ENCODE peak calls at places on chromosomes 3 and 15, in seven cellular contexts. One of them, this sample, is unnamed.

GRCh38 chr15:35603298-35603697 is 57.3 kb upstream of the DPH6 start:
- DNase-seq in T-helper 2 cell: no peak
- DNase-seq in BJ: peak
- DNase-seq in HepG2: no peak
- DNase-seq in iris pigment epithelial cell: peak
- DNase-seq in fibroblast of lung: peak
- DNase-seq in GM12865: peak
- DNase-seq in this sample: no peak

GRCh38 chr15:85681391-85681790 is 113.3 kb downstream of the KLHL25 start:
- DNase-seq in T-helper 2 cell: no peak
- DNase-seq in BJ: no peak
- DNase-seq in HepG2: no peak
- DNase-seq in iris pigment epithelial cell: no peak
- DNase-seq in fibroblast of lung: no peak
- DNase-seq in GM12865: no peak
- DNase-seq in this sample: no peak

GRCh38 chr3:152682477-152682876 is 152.5 kb upstream of the P2RY1 start:
- DNase-seq in T-helper 2 cell: no peak
- DNase-seq in BJ: no peak
- DNase-seq in HepG2: no peak
- DNase-seq in iris pigment epithelial cell: no peak
- DNase-seq in fibroblast of lung: no peak
- DNase-seq in GM12865: no peak
- DNase-seq in this sample: no peak

GRCh38 chr3:12957334-12957733 is 115.9 kb downstream of the IQSEC1 start:
- DNase-seq in T-helper 2 cell: no peak
- DNase-seq in BJ: no peak
- DNase-seq in HepG2: no peak
- DNase-seq in iris pigment epithelial cell: no peak
- DNase-seq in fibroblast of lung: no peak
- DNase-seq in GM12865: no peak
- DNase-seq in this sample: no peak

GRCh38 chr15:66742286-66742685 is 40.2 kb downstream of the SMAD6 start:
- DNase-seq in T-helper 2 cell: no peak
- DNase-seq in BJ: no peak
- DNase-seq in HepG2: no peak
- DNase-seq in iris pigment epithelial cell: no peak
- DNase-seq in fibroblast of lung: no peak
- DNase-seq in GM12865: no peak
- DNase-seq in this sample: no peak

GRCh38 chr3:143731776-143732175 is 116.5 kb downstream of the SLC9A9 start:
- DNase-seq in T-helper 2 cell: no peak
- DNase-seq in BJ: no peak
- DNase-seq in HepG2: no peak
- DNase-seq in iris pigment epithelial cell: no peak
- DNase-seq in fibroblast of lung: no peak
- DNase-seq in GM12865: no peak
- DNase-seq in this sample: peak

GRCh38 chr3:172709776-172710708 is 825 bp downstream of the NCEH1 start:
- DNase-seq in T-helper 2 cell: no peak
- DNase-seq in BJ: no peak
- DNase-seq in HepG2: no peak
- DNase-seq in iris pigment epithelial cell: peak
- DNase-seq in fibroblast of lung: peak
- DNase-seq in GM12865: peak
- DNase-seq in this sample: peak

GRCh38 chr3:135238201-135238600 is 443.1 kb downstream of the EPHB1 start:
- DNase-seq in T-helper 2 cell: no peak
- DNase-seq in BJ: no peak
- DNase-seq in HepG2: no peak
- DNase-seq in iris pigment epithelial cell: no peak
- DNase-seq in fibroblast of lung: no peak
- DNase-seq in GM12865: no peak
- DNase-seq in this sample: peak

GRCh38 chr3:58214484-58215316 is 3.9 kb upstream of the DNASE1L3 start:
- DNase-seq in T-helper 2 cell: no peak
- DNase-seq in BJ: no peak
- DNase-seq in HepG2: no peak
- DNase-seq in iris pigment epithelial cell: peak
- DNase-seq in fibroblast of lung: no peak
- DNase-seq in GM12865: peak
- DNase-seq in this sample: no peak

GRCh38 chr3:13348671-13349396 is 71.3 kb downstream of the NUP210 start:
- DNase-seq in T-helper 2 cell: no peak
- DNase-seq in BJ: no peak
- DNase-seq in HepG2: no peak
- DNase-seq in iris pigment epithelial cell: no peak
- DNase-seq in fibroblast of lung: peak
- DNase-seq in GM12865: no peak
- DNase-seq in this sample: no peak

GRCh38 chr15:31228980-31229826 is 97.4 kb upstream of the KLF13 start:
- DNase-seq in T-helper 2 cell: no peak
- DNase-seq in BJ: no peak
- DNase-seq in HepG2: peak
- DNase-seq in iris pigment epithelial cell: no peak
- DNase-seq in fibroblast of lung: no peak
- DNase-seq in GM12865: peak
- DNase-seq in this sample: no peak

GRCh38 chr3:152466784-152467183 is 198.1 kb downstream of the MBNL1 start:
- DNase-seq in T-helper 2 cell: no peak
- DNase-seq in BJ: peak
- DNase-seq in HepG2: peak
- DNase-seq in iris pigment epithelial cell: peak
- DNase-seq in fibroblast of lung: peak
- DNase-seq in GM12865: peak
- DNase-seq in this sample: peak

GRCh38 chr3:190362258-190362657 is 25.7 kb upstream of the CLDN16 start:
- DNase-seq in T-helper 2 cell: no peak
- DNase-seq in BJ: no peak
- DNase-seq in HepG2: no peak
- DNase-seq in iris pigment epithelial cell: no peak
- DNase-seq in fibroblast of lung: no peak
- DNase-seq in GM12865: no peak
- DNase-seq in this sample: no peak

GRCh38 chr3:15754047-15754446 is 43.7 kb downstream of the ANKRD28 start:
- DNase-seq in T-helper 2 cell: no peak
- DNase-seq in BJ: no peak
- DNase-seq in HepG2: no peak
- DNase-seq in iris pigment epithelial cell: peak
- DNase-seq in fibroblast of lung: peak
- DNase-seq in GM12865: no peak
- DNase-seq in this sample: no peak

GRCh38 chr3:6799264-6799915 is 61.5 kb upstream of the GRM7 start:
- DNase-seq in T-helper 2 cell: no peak
- DNase-seq in BJ: no peak
- DNase-seq in HepG2: peak
- DNase-seq in iris pigment epithelial cell: no peak
- DNase-seq in fibroblast of lung: peak
- DNase-seq in GM12865: peak
- DNase-seq in this sample: no peak

GRCh38 chr15:73560501-73561117 is 72.6 kb downstream of the NPTN start:
- DNase-seq in T-helper 2 cell: peak
- DNase-seq in BJ: no peak
- DNase-seq in HepG2: peak
- DNase-seq in iris pigment epithelial cell: peak
- DNase-seq in fibroblast of lung: peak
- DNase-seq in GM12865: peak
- DNase-seq in this sample: peak

GRCh38 chr15:40100133-40100946 is 8.3 kb downstream of the BMF start:
- DNase-seq in T-helper 2 cell: no peak
- DNase-seq in BJ: no peak
- DNase-seq in HepG2: no peak
- DNase-seq in iris pigment epithelial cell: no peak
- DNase-seq in fibroblast of lung: no peak
- DNase-seq in GM12865: peak
- DNase-seq in this sample: no peak

GRCh38 chr3:37198996-37199395 is 24.6 kb upstream of the LRRFIP2 start:
- DNase-seq in T-helper 2 cell: no peak
- DNase-seq in BJ: no peak
- DNase-seq in HepG2: no peak
- DNase-seq in iris pigment epithelial cell: peak
- DNase-seq in fibroblast of lung: peak
- DNase-seq in GM12865: no peak
- DNase-seq in this sample: no peak

GRCh38 chr15:55774113-55774970 is 31.4 kb upstream of the PRTG start:
- DNase-seq in T-helper 2 cell: no peak
- DNase-seq in BJ: no peak
- DNase-seq in HepG2: peak
- DNase-seq in iris pigment epithelial cell: peak
- DNase-seq in fibroblast of lung: no peak
- DNase-seq in GM12865: peak
- DNase-seq in this sample: no peak

GRCh38 chr3:17412950-17413530 is 329.4 kb downstream of the TBC1D5 start:
- DNase-seq in T-helper 2 cell: peak
- DNase-seq in BJ: no peak
- DNase-seq in HepG2: peak
- DNase-seq in iris pigment epithelial cell: peak
- DNase-seq in fibroblast of lung: peak
- DNase-seq in GM12865: peak
- DNase-seq in this sample: peak

GRCh38 chr3:171982829-171983228 is 56.5 kb upstream of the FNDC3B start:
- DNase-seq in T-helper 2 cell: no peak
- DNase-seq in BJ: peak
- DNase-seq in HepG2: no peak
- DNase-seq in iris pigment epithelial cell: peak
- DNase-seq in fibroblast of lung: peak
- DNase-seq in GM12865: no peak
- DNase-seq in this sample: no peak

GRCh38 chr3:189270248-189270832 is 98.6 kb downstream of the TPRG1 start:
- DNase-seq in T-helper 2 cell: no peak
- DNase-seq in BJ: no peak
- DNase-seq in HepG2: peak
- DNase-seq in iris pigment epithelial cell: peak
- DNase-seq in fibroblast of lung: peak
- DNase-seq in GM12865: peak
- DNase-seq in this sample: peak

GRCh38 chr3:132569153-132569552 is 27.9 kb upstream of the ACKR4 start:
- DNase-seq in T-helper 2 cell: no peak
- DNase-seq in BJ: peak
- DNase-seq in HepG2: no peak
- DNase-seq in iris pigment epithelial cell: no peak
- DNase-seq in fibroblast of lung: peak
- DNase-seq in GM12865: no peak
- DNase-seq in this sample: no peak

GRCh38 chr15:92149029-92149428 is 244.7 kb upstream of the ST8SIA2 start:
- DNase-seq in T-helper 2 cell: no peak
- DNase-seq in BJ: peak
- DNase-seq in HepG2: no peak
- DNase-seq in iris pigment epithelial cell: no peak
- DNase-seq in fibroblast of lung: no peak
- DNase-seq in GM12865: no peak
- DNase-seq in this sample: no peak

GRCh38 chr3:113132571-113132996 is 78.8 kb upstream of the BOC start:
- DNase-seq in T-helper 2 cell: no peak
- DNase-seq in BJ: peak
- DNase-seq in HepG2: peak
- DNase-seq in iris pigment epithelial cell: peak
- DNase-seq in fibroblast of lung: peak
- DNase-seq in GM12865: no peak
- DNase-seq in this sample: no peak

GRCh38 chr15:48040166-48040817 is 80.5 kb upstream of the SLC24A5 start:
- DNase-seq in T-helper 2 cell: no peak
- DNase-seq in BJ: no peak
- DNase-seq in HepG2: no peak
- DNase-seq in iris pigment epithelial cell: peak
- DNase-seq in fibroblast of lung: peak
- DNase-seq in GM12865: no peak
- DNase-seq in this sample: no peak

GRCh38 chr3:119357190-119357589 is 63.0 kb downstream of the ARHGAP31 start:
- DNase-seq in T-helper 2 cell: no peak
- DNase-seq in BJ: no peak
- DNase-seq in HepG2: no peak
- DNase-seq in iris pigment epithelial cell: peak
- DNase-seq in fibroblast of lung: peak
- DNase-seq in GM12865: no peak
- DNase-seq in this sample: no peak

GRCh38 chr3:98788651-98789050 is 25.5 kb downstream of the ST3GAL6 start:
- DNase-seq in T-helper 2 cell: no peak
- DNase-seq in BJ: no peak
- DNase-seq in HepG2: no peak
- DNase-seq in iris pigment epithelial cell: peak
- DNase-seq in fibroblast of lung: peak
- DNase-seq in GM12865: no peak
- DNase-seq in this sample: no peak

GRCh38 chr3:182182531-182182968 is 470.8 kb downstream of the SOX2 start:
- DNase-seq in T-helper 2 cell: no peak
- DNase-seq in BJ: no peak
- DNase-seq in HepG2: peak
- DNase-seq in iris pigment epithelial cell: peak
- DNase-seq in fibroblast of lung: peak
- DNase-seq in GM12865: peak
- DNase-seq in this sample: peak